ENCODE peak calls at places on chromosome 18, in seven cellular contexts. One of them, this sample, is unnamed.

GRCh38 chr18:6593142-6593889 is 136.2 kb upstream of the ARHGAP28 start:
- DNase-seq in aorta: no peak
- DNase-seq in left ventricle myocardium inferior: no peak
- DNase-seq in astrocyte of the spinal cord: no peak
- DNase-seq in HCT116: no peak
- DNase-seq in bronchial epithelial cell: no peak
- DNase-seq in testis: no peak
- DNase-seq in this sample: no peak

GRCh38 chr18:8301427-8302172 is 307.6 kb upstream of the RAB12 start:
- DNase-seq in HCT116: no peak
- DNase-seq in bronchial epithelial cell: no peak
- DNase-seq in aorta: no peak
- DNase-seq in astrocyte of the spinal cord: no peak
- DNase-seq in left ventricle myocardium inferior: no peak
- DNase-seq in testis: no peak
- DNase-seq in this sample: no peak

GRCh38 chr18:13500227-13500865 is 226.0 kb downstream of the FAM210A start:
- DNase-seq in left ventricle myocardium inferior: peak
- DNase-seq in bronchial epithelial cell: peak
- DNase-seq in HCT116: no peak
- DNase-seq in aorta: no peak
- DNase-seq in astrocyte of the spinal cord: peak
- DNase-seq in testis: no peak
- DNase-seq in this sample: no peak

GRCh38 chr18:36095936-36096519 is 28.7 kb upstream of the RPRD1A start:
- DNase-seq in testis: no peak
- DNase-seq in left ventricle myocardium inferior: no peak
- DNase-seq in bronchial epithelial cell: peak
- DNase-seq in astrocyte of the spinal cord: peak
- DNase-seq in HCT116: peak
- DNase-seq in aorta: no peak
- DNase-seq in this sample: peak

GRCh38 chr18:9608298-9608697 is 6.1 kb downstream of the PPP4R1 start:
- DNase-seq in HCT116: no peak
- DNase-seq in testis: no peak
- DNase-seq in aorta: no peak
- DNase-seq in left ventricle myocardium inferior: no peak
- DNase-seq in astrocyte of the spinal cord: no peak
- DNase-seq in bronchial epithelial cell: peak
- DNase-seq in this sample: no peak

GRCh38 chr18:49241852-49242251 is 218.6 kb downstream of the DYM start:
- DNase-seq in left ventricle myocardium inferior: no peak
- DNase-seq in HCT116: no peak
- DNase-seq in testis: no peak
- DNase-seq in aorta: no peak
- DNase-seq in bronchial epithelial cell: peak
- DNase-seq in astrocyte of the spinal cord: peak
- DNase-seq in this sample: no peak

GRCh38 chr18:812673-813404 is 797 bp upstream of the YES1 start:
- DNase-seq in left ventricle myocardium inferior: peak
- DNase-seq in bronchial epithelial cell: peak
- DNase-seq in HCT116: peak
- DNase-seq in aorta: peak
- DNase-seq in testis: peak
- DNase-seq in astrocyte of the spinal cord: peak
- DNase-seq in this sample: peak

GRCh38 chr18:3388980-3389379 is 61.0 kb upstream of the TGIF1 start:
- DNase-seq in astrocyte of the spinal cord: no peak
- DNase-seq in aorta: no peak
- DNase-seq in HCT116: no peak
- DNase-seq in left ventricle myocardium inferior: no peak
- DNase-seq in bronchial epithelial cell: peak
- DNase-seq in testis: no peak
- DNase-seq in this sample: no peak

GRCh38 chr18:28459587-28459986 is 282.7 kb upstream of the CDH2 start:
- DNase-seq in aorta: no peak
- DNase-seq in testis: no peak
- DNase-seq in left ventricle myocardium inferior: no peak
- DNase-seq in HCT116: no peak
- DNase-seq in bronchial epithelial cell: peak
- DNase-seq in astrocyte of the spinal cord: no peak
- DNase-seq in this sample: no peak

GRCh38 chr18:12598181-12598921 is 59.6 kb downstream of the SPIRE1 start:
- DNase-seq in testis: no peak
- DNase-seq in aorta: no peak
- DNase-seq in HCT116: no peak
- DNase-seq in left ventricle myocardium inferior: no peak
- DNase-seq in astrocyte of the spinal cord: peak
- DNase-seq in bronchial epithelial cell: no peak
- DNase-seq in this sample: peak

GRCh38 chr18:67268530-67268929 is 248.0 kb downstream of the DSEL start:
- DNase-seq in HCT116: no peak
- DNase-seq in astrocyte of the spinal cord: no peak
- DNase-seq in testis: no peak
- DNase-seq in aorta: no peak
- DNase-seq in bronchial epithelial cell: no peak
- DNase-seq in left ventricle myocardium inferior: no peak
- DNase-seq in this sample: no peak

GRCh38 chr18:66761166-66761565 is 157.3 kb upstream of the CDH19 start:
- DNase-seq in testis: no peak
- DNase-seq in HCT116: no peak
- DNase-seq in bronchial epithelial cell: no peak
- DNase-seq in astrocyte of the spinal cord: no peak
- DNase-seq in left ventricle myocardium inferior: no peak
- DNase-seq in aorta: no peak
- DNase-seq in this sample: no peak

GRCh38 chr18:52869942-52870907 is 530.2 kb downstream of the DCC start:
- DNase-seq in HCT116: no peak
- DNase-seq in astrocyte of the spinal cord: no peak
- DNase-seq in testis: no peak
- DNase-seq in left ventricle myocardium inferior: no peak
- DNase-seq in bronchial epithelial cell: no peak
- DNase-seq in aorta: no peak
- DNase-seq in this sample: no peak

GRCh38 chr18:9731380-9731779 is 23.3 kb downstream of the RAB31 start:
- DNase-seq in aorta: no peak
- DNase-seq in astrocyte of the spinal cord: peak
- DNase-seq in testis: no peak
- DNase-seq in left ventricle myocardium inferior: no peak
- DNase-seq in bronchial epithelial cell: peak
- DNase-seq in HCT116: no peak
- DNase-seq in this sample: no peak

GRCh38 chr18:61683856-61684255 is 209.0 kb downstream of the RNF152 start:
- DNase-seq in aorta: no peak
- DNase-seq in testis: no peak
- DNase-seq in astrocyte of the spinal cord: no peak
- DNase-seq in HCT116: no peak
- DNase-seq in bronchial epithelial cell: no peak
- DNase-seq in left ventricle myocardium inferior: no peak
- DNase-seq in this sample: no peak

GRCh38 chr18:79257480-79257879 is 138.2 kb upstream of the NFATC1 start:
- DNase-seq in HCT116: no peak
- DNase-seq in aorta: no peak
- DNase-seq in testis: no peak
- DNase-seq in left ventricle myocardium inferior: no peak
- DNase-seq in bronchial epithelial cell: no peak
- DNase-seq in astrocyte of the spinal cord: no peak
- DNase-seq in this sample: no peak

GRCh38 chr18:58315739-58316215 is 271.8 kb downstream of the NEDD4L start:
- DNase-seq in left ventricle myocardium inferior: peak
- DNase-seq in testis: no peak
- DNase-seq in HCT116: peak
- DNase-seq in bronchial epithelial cell: peak
- DNase-seq in astrocyte of the spinal cord: no peak
- DNase-seq in aorta: no peak
- DNase-seq in this sample: no peak

GRCh38 chr18:42734520-42734919 is 381.0 kb downstream of the RIT2 start:
- DNase-seq in bronchial epithelial cell: no peak
- DNase-seq in testis: no peak
- DNase-seq in left ventricle myocardium inferior: no peak
- DNase-seq in aorta: no peak
- DNase-seq in HCT116: no peak
- DNase-seq in astrocyte of the spinal cord: no peak
- DNase-seq in this sample: no peak

GRCh38 chr18:4734903-4735302 is 279.8 kb upstream of the DLGAP1 start:
- DNase-seq in aorta: no peak
- DNase-seq in left ventricle myocardium inferior: no peak
- DNase-seq in testis: no peak
- DNase-seq in astrocyte of the spinal cord: no peak
- DNase-seq in HCT116: no peak
- DNase-seq in bronchial epithelial cell: no peak
- DNase-seq in this sample: no peak

GRCh38 chr18:25454270-25454659 is 102.3 kb upstream of the ZNF521 start:
- DNase-seq in testis: no peak
- DNase-seq in aorta: no peak
- DNase-seq in bronchial epithelial cell: no peak
- DNase-seq in astrocyte of the spinal cord: no peak
- DNase-seq in left ventricle myocardium inferior: no peak
- DNase-seq in HCT116: no peak
- DNase-seq in this sample: no peak

GRCh38 chr18:79513381-79514081 is 117.8 kb downstream of the NFATC1 start:
- DNase-seq in left ventricle myocardium inferior: no peak
- DNase-seq in testis: peak
- DNase-seq in HCT116: no peak
- DNase-seq in astrocyte of the spinal cord: no peak
- DNase-seq in bronchial epithelial cell: no peak
- DNase-seq in aorta: peak
- DNase-seq in this sample: no peak

GRCh38 chr18:44841769-44842587 is 161.3 kb downstream of the SETBP1 start:
- DNase-seq in astrocyte of the spinal cord: no peak
- DNase-seq in bronchial epithelial cell: no peak
- DNase-seq in testis: no peak
- DNase-seq in HCT116: no peak
- DNase-seq in aorta: no peak
- DNase-seq in left ventricle myocardium inferior: no peak
- DNase-seq in this sample: no peak

GRCh38 chr18:31679806-31680793 is 4.3 kb downstream of the B4GALT6 start:
- DNase-seq in left ventricle myocardium inferior: no peak
- DNase-seq in aorta: no peak
- DNase-seq in astrocyte of the spinal cord: no peak
- DNase-seq in testis: no peak
- DNase-seq in bronchial epithelial cell: peak
- DNase-seq in HCT116: no peak
- DNase-seq in this sample: no peak

GRCh38 chr18:35691625-35692024 is 110.1 kb downstream of the GALNT1 start:
- DNase-seq in left ventricle myocardium inferior: no peak
- DNase-seq in bronchial epithelial cell: no peak
- DNase-seq in aorta: no peak
- DNase-seq in astrocyte of the spinal cord: no peak
- DNase-seq in HCT116: no peak
- DNase-seq in testis: no peak
- DNase-seq in this sample: no peak

GRCh38 chr18:29164993-29165599 is 988.2 kb upstream of the CDH2 start:
- DNase-seq in HCT116: peak
- DNase-seq in bronchial epithelial cell: peak
- DNase-seq in astrocyte of the spinal cord: peak
- DNase-seq in left ventricle myocardium inferior: no peak
- DNase-seq in testis: no peak
- DNase-seq in aorta: no peak
- DNase-seq in this sample: no peak

GRCh38 chr18:39414009-39414700 is 1848.6 kb upstream of the CELF4 start:
- DNase-seq in aorta: no peak
- DNase-seq in testis: no peak
- DNase-seq in bronchial epithelial cell: peak
- DNase-seq in astrocyte of the spinal cord: peak
- DNase-seq in HCT116: peak
- DNase-seq in left ventricle myocardium inferior: no peak
- DNase-seq in this sample: no peak

GRCh38 chr18:13874558-13874957 is 40.8 kb downstream of the MC2R start:
- DNase-seq in bronchial epithelial cell: no peak
- DNase-seq in HCT116: no peak
- DNase-seq in astrocyte of the spinal cord: no peak
- DNase-seq in left ventricle myocardium inferior: no peak
- DNase-seq in aorta: no peak
- DNase-seq in testis: no peak
- DNase-seq in this sample: no peak

GRCh38 chr18:11053293-11053692 is 96.1 kb downstream of the PIEZO2 start:
- DNase-seq in testis: no peak
- DNase-seq in astrocyte of the spinal cord: no peak
- DNase-seq in bronchial epithelial cell: no peak
- DNase-seq in HCT116: no peak
- DNase-seq in aorta: no peak
- DNase-seq in left ventricle myocardium inferior: no peak
- DNase-seq in this sample: no peak

GRCh38 chr18:75127143-75128021 is 81.6 kb downstream of the PTGR3 start:
- DNase-seq in astrocyte of the spinal cord: no peak
- DNase-seq in bronchial epithelial cell: no peak
- DNase-seq in left ventricle myocardium inferior: no peak
- DNase-seq in testis: no peak
- DNase-seq in aorta: no peak
- DNase-seq in HCT116: no peak
- DNase-seq in this sample: no peak